ENCODE peak calls at places on chromosomes 5 and 9, in five cellular contexts. Y, C, P, O and A are unnamed samples.

GRCh38 chr5:155938051-155938450 is 388.9 kb upstream of the SGCD start:
- DNase-seq in Y (no peak), C (no peak), P (no peak), O (no peak), A (no peak)

GRCh38 chr5:124742983-124743533 is 3.4 kb downstream of the ZNF608 start:
- DNase-seq in Y (no peak), C (no peak), P (no peak), O (no peak), A (no peak)

GRCh38 chr5:44388504-44389409 is 463 bp downstream of the FGF10 start:
- DNase-seq in Y (no peak), C (no peak), P (no peak), O (no peak), A (no peak)

GRCh38 chr9:107375651-107376369 is 92.7 kb downstream of the RAD23B start:
- DNase-seq in Y (no peak), C (no peak), P (no peak), O (no peak), A (no peak)

GRCh38 chr5:134083517-134083916 is 31.0 kb upstream of the TCF7 start:
- DNase-seq in Y (no peak), C (no peak), P (no peak), O (no peak), A (no peak)

GRCh38 chr9:113454914-113455761 is 8.4 kb upstream of the RGS3 start:
- DNase-seq in Y (no peak), C (no peak), P (no peak), O (peak), A (no peak)

GRCh38 chr9:36470891-36471290 is 70.8 kb upstream of the RNF38 start:
- DNase-seq in Y (peak), C (no peak), P (no peak), O (peak), A (no peak)

GRCh38 chr9:78298046-78298511 is 1.2 kb downstream of the PSAT1 start:
- DNase-seq in Y (no peak), C (peak), P (no peak), O (no peak), A (no peak)

GRCh38 chr5:2895196-2895595 is 143.7 kb upstream of the IRX2 start:
- DNase-seq in Y (no peak), C (no peak), P (no peak), O (no peak), A (no peak)

GRCh38 chr9:135254176-135255032 is 166.9 kb downstream of the OLFM1 start:
- DNase-seq in Y (no peak), C (no peak), P (no peak), O (no peak), A (no peak)

GRCh38 chr9:109519366-109519765 is 21.3 kb upstream of the PTPN3 start:
- DNase-seq in Y (no peak), C (no peak), P (no peak), O (no peak), A (no peak)

GRCh38 chr9:104958756-104959155 is 30.8 kb upstream of the ABCA1 start:
- DNase-seq in Y (no peak), C (no peak), P (no peak), O (no peak), A (no peak)

GRCh38 chr5:109399092-109399759 is 10.5 kb downstream of the PJA2 start:
- DNase-seq in Y (no peak), C (no peak), P (no peak), O (no peak), A (no peak)

GRCh38 chr9:34343090-34343489 is 13.7 kb downstream of the NUDT2 start:
- DNase-seq in Y (no peak), C (no peak), P (no peak), O (no peak), A (no peak)

GRCh38 chr5:96492654-96493053 is 59.6 kb upstream of the PCSK1 start:
- DNase-seq in Y (no peak), C (peak), P (no peak), O (no peak), A (no peak)

GRCh38 chr5:178547052-178547666 is 43.0 kb downstream of the COL23A1 start:
- DNase-seq in Y (no peak), C (no peak), P (no peak), O (no peak), A (no peak)

GRCh38 chr5:3393122-3393963 is 202.3 kb upstream of the IRX1 start:
- DNase-seq in Y (no peak), C (no peak), P (no peak), O (no peak), A (no peak)

GRCh38 chr9:107710552-107710951 is 221.0 kb upstream of the KLF4 start:
- DNase-seq in Y (no peak), C (no peak), P (no peak), O (no peak), A (no peak)

GRCh38 chr9:134055981-134056461 is 11.8 kb downstream of the BRD3 start:
- DNase-seq in Y (no peak), C (peak), P (peak), O (no peak), A (no peak)

GRCh38 chr5:101679816-101680215 is 616.3 kb downstream of the SLCO4C1 start:
- DNase-seq in Y (no peak), C (no peak), P (no peak), O (no peak), A (no peak)

GRCh38 chr5:2149196-2149541 is 266.4 kb upstream of the IRX4 start:
- DNase-seq in Y (no peak), C (no peak), P (no peak), O (peak), A (no peak)

GRCh38 chr5:78594946-78595921 is 53.3 kb downstream of the LHFPL2 start:
- DNase-seq in Y (no peak), C (no peak), P (no peak), O (no peak), A (no peak)

GRCh38 chr5:169408166-169408565 is 107.2 kb upstream of the SLIT3 start:
- DNase-seq in Y (no peak), C (no peak), P (no peak), O (no peak), A (no peak)

GRCh38 chr9:85943757-85944430 is 2.9 kb downstream of the NAA35 start:
- DNase-seq in Y (no peak), C (no peak), P (no peak), O (no peak), A (no peak)

GRCh38 chr5:37554938-37555337 is 175.8 kb downstream of the WDR70 start:
- DNase-seq in Y (no peak), C (peak), P (no peak), O (peak), A (no peak)
- TF ChIP-seq CTCF in Y (no peak), C (peak), P (no peak), O (peak), A (peak)

DNA sequence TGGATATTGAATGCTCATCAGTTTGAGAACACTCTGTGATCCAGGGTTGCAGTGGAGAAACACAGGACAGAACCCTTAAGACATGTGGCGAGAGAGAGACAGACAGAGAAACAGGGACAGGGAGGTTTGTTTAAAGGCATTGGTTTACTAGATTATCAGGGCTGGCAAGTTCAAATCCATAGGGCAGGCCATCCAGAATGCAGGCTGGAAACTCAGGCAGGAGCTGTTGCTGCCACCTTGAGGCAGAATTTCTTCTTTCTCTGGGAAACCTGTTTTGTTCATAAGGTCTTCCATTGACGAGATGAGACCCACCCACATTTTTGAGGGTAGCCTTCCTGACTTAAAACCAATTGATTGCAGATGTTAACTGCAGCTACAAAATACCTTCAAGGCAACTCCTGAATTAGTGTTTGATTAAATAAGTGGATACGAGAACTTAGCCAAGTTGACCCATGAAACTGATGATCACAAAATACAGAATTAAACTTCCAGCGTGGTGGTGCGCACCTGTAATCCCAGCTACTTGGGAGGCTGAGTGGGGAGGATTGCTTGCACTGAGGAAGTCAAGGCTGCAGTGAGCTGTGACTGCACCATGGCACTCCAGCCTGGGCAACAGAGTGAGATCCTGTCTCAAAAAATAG is 55.9 kb downstream of the NSUN2 start:
- DNase-seq in Y (no peak), C (peak), P (no peak), O (peak), A (peak)
- TF ChIP-seq CTCF in Y (no peak), C (peak), P (no peak), O (peak), A (peak)

DNA sequence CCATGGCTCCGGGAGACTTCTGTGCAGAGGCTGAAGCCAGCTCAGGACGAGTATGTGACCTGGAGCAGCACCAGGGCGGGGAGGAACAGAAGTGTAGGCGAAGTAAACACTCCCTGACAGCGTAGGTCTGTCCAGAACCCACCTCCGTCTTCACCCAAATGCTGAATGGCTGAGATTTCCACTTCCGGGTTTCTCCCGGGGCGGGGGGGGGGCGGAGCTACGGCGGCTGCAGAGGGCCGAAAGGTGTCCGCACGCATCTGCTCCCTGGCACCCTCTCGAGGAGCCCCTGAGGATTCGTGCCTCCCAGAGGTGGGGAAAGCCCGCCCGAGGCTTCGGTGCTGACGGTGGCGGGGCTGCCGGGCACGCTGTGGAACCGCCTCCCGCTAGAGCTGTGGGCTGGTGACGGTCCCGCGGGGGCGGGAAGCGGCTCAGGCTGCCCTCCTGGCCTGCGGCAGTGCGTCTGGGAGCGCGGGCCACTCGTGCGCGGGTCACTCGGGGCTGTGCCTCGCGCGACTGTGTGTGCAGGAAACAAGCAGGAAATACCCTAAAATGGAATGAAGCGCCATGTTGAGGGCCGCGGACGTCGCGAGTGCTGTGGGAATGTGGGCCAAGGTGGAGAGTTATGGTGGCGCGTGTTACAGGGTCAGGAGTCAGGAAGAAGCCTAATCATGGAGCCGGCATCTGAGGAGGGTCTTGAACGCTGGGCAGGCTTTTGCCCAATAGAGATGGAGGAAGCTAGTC is 1425.4 kb downstream of the FOXD4L5 start:
- DNase-seq in Y (no peak), C (peak), P (no peak), O (peak), A (no peak)
- TF ChIP-seq CTCF in Y (no peak), C (peak), P (no peak), O (no peak), A (no peak)

GRCh38 chr5:148514344-148514743 is 130.6 kb downstream of the FBXO38 start:
- DNase-seq in Y (no peak), C (no peak), P (no peak), O (no peak), A (no peak)

GRCh38 chr5:148509893-148510292 is 126.1 kb downstream of the FBXO38 start:
- DNase-seq in Y (no peak), C (no peak), P (no peak), O (no peak), A (no peak)

GRCh38 chr5:148512498-148512897 is 128.7 kb downstream of the FBXO38 start:
- DNase-seq in Y (no peak), C (no peak), P (no peak), O (no peak), A (no peak)

GRCh38 chr5:148511832-148512347 is 128.1 kb downstream of the FBXO38 start:
- DNase-seq in Y (no peak), C (no peak), P (no peak), O (no peak), A (no peak)

DNA sequence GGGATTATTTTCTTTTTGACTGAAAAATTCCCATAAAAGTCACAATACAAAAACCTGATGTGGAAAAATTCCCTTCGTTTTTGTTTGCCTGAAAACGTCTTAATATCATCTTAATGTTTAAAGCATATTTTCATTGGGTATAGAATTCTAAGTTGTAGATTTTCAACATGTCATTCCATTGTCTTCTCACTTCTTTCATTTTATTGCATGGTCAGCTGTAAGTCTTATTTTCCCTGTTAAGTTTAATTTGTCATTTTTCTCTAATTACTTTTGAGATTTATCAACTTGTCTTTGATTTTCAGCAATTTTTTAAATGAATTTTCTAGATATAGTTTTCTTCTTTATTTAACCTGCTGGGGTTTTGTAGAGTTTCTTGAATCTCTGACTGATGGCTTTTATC is 131.7 kb downstream of the FBXO38 start:
- DNase-seq in Y (no peak), C (no peak), P (no peak), O (no peak), A (no peak)
- TF ChIP-seq CTCF in Y (no peak), C (no peak), P (no peak), O (no peak), A (no peak)